ENCODE peak calls at places on chromosomes 12 and 14, in five cellular contexts. One of them, this sample, is unnamed.
A peak's percentile ranks its signal among the peaks of the same experiment; 100 is the strongest.

GRCh38 chr14:103716091-103716801 is 636 bp downstream of the ZFYVE21 start:
- DNase-seq in fibroblast of lung: no peak
- DNase-seq in HCT116: no peak
- DNase-seq in transverse colon: peak; percentile 60
- DNase-seq in heart left ventricle: peak; percentile 50
- DNase-seq in this sample: no peak

GRCh38 chr14:88499225-88499624 is 55.6 kb downstream of the PTPN21 start:
- DNase-seq in HCT116: no peak
- DNase-seq in heart left ventricle: no peak
- DNase-seq in transverse colon: no peak
- DNase-seq in fibroblast of lung: no peak
- DNase-seq in this sample: no peak

GRCh38 chr14:76884853-76885276 is 58.7 kb downstream of the LRRC74A start:
- DNase-seq in fibroblast of lung: no peak
- DNase-seq in transverse colon: no peak
- DNase-seq in heart left ventricle: peak; percentile 74
- DNase-seq in HCT116: no peak
- DNase-seq in this sample: no peak

GRCh38 chr14:100341301-100342031 is 18.3 kb downstream of the SLC25A47 start:
- DNase-seq in transverse colon: no peak
- DNase-seq in fibroblast of lung: peak; percentile 78
- DNase-seq in heart left ventricle: peak; percentile 48
- DNase-seq in HCT116: no peak
- DNase-seq in this sample: peak; percentile 22

GRCh38 chr14:104555621-104556255 is 23.8 kb upstream of the C14orf180 start:
- DNase-seq in fibroblast of lung: no peak
- DNase-seq in transverse colon: no peak
- DNase-seq in heart left ventricle: peak; percentile 10
- DNase-seq in HCT116: no peak
- DNase-seq in this sample: no peak

GRCh38 chr14:22807432-22808087 is 7.7 kb downstream of the SLC7A7 start:
- DNase-seq in heart left ventricle: no peak
- DNase-seq in transverse colon: no peak
- DNase-seq in HCT116: no peak
- DNase-seq in fibroblast of lung: no peak
- DNase-seq in this sample: no peak

GRCh38 chr12:1306096-1306495 is 288.3 kb downstream of the FBXL14 start:
- DNase-seq in heart left ventricle: no peak
- DNase-seq in fibroblast of lung: no peak
- DNase-seq in HCT116: no peak
- DNase-seq in transverse colon: no peak
- DNase-seq in this sample: peak; percentile 24

GRCh38 chr14:95409472-95410307 is 90.0 kb upstream of the CLMN start:
- DNase-seq in HCT116: no peak
- DNase-seq in transverse colon: no peak
- DNase-seq in heart left ventricle: no peak
- DNase-seq in fibroblast of lung: no peak
- DNase-seq in this sample: no peak

GRCh38 chr14:102408729-102409128 is 46.0 kb downstream of the TECPR2 start:
- DNase-seq in heart left ventricle: no peak
- DNase-seq in HCT116: no peak
- DNase-seq in transverse colon: no peak
- DNase-seq in fibroblast of lung: no peak
- DNase-seq in this sample: no peak

GRCh38 chr14:55272922-55273321 is 1.7 kb downstream of the FBXO34 start:
- DNase-seq in fibroblast of lung: no peak
- DNase-seq in heart left ventricle: no peak
- DNase-seq in transverse colon: no peak
- DNase-seq in HCT116: no peak
- DNase-seq in this sample: no peak

GRCh38 chr12:2677142-2677880 is 117.5 kb upstream of the FKBP4 start:
- DNase-seq in heart left ventricle: no peak
- DNase-seq in transverse colon: no peak
- DNase-seq in HCT116: no peak
- DNase-seq in fibroblast of lung: no peak
- DNase-seq in this sample: no peak

GRCh38 chr14:44778562-44778961 is 183.2 kb downstream of the KLHL28 start:
- DNase-seq in transverse colon: no peak
- DNase-seq in fibroblast of lung: peak; percentile 87
- DNase-seq in heart left ventricle: no peak
- DNase-seq in HCT116: no peak
- DNase-seq in this sample: no peak

GRCh38 chr12:123022205-123022604 is 41.7 kb downstream of the ARL6IP4 start:
- DNase-seq in HCT116: no peak
- DNase-seq in fibroblast of lung: no peak
- DNase-seq in transverse colon: no peak
- DNase-seq in heart left ventricle: no peak
- DNase-seq in this sample: no peak

GRCh38 chr12:116759783-116760581 is 21.9 kb downstream of the RNFT2 start:
- DNase-seq in transverse colon: peak; percentile 20
- DNase-seq in fibroblast of lung: no peak
- DNase-seq in HCT116: peak; percentile 53
- DNase-seq in heart left ventricle: peak; percentile 20
- DNase-seq in this sample: no peak

GRCh38 chr14:32808574-32809098 is 130.0 kb upstream of the NPAS3 start:
- DNase-seq in fibroblast of lung: peak; percentile 69
- DNase-seq in heart left ventricle: no peak
- DNase-seq in transverse colon: no peak
- DNase-seq in HCT116: no peak
- DNase-seq in this sample: no peak

GRCh38 chr12:646303-647038 is 16.8 kb downstream of the NINJ2 start:
- DNase-seq in heart left ventricle: peak; percentile 71
- DNase-seq in HCT116: no peak
- DNase-seq in fibroblast of lung: no peak
- DNase-seq in transverse colon: no peak
- DNase-seq in this sample: no peak

GRCh38 chr12:83802011-83802410 is 1110.6 kb downstream of the SLC6A15 start:
- DNase-seq in transverse colon: no peak
- DNase-seq in heart left ventricle: no peak
- DNase-seq in HCT116: no peak
- DNase-seq in fibroblast of lung: no peak
- DNase-seq in this sample: no peak

GRCh38 chr12:84996759-84997158 is 39.3 kb downstream of the TSPAN19 start:
- DNase-seq in heart left ventricle: no peak
- DNase-seq in fibroblast of lung: no peak
- DNase-seq in transverse colon: no peak
- DNase-seq in HCT116: no peak
- DNase-seq in this sample: no peak

GRCh38 chr12:102631274-102631673 is 150.9 kb upstream of the IGF1 start:
- DNase-seq in HCT116: no peak
- DNase-seq in heart left ventricle: no peak
- DNase-seq in fibroblast of lung: peak; percentile 84
- DNase-seq in transverse colon: no peak
- DNase-seq in this sample: no peak

GRCh38 chr12:4279120-4279690 is 5.6 kb downstream of the CCND2 start:
- DNase-seq in fibroblast of lung: no peak
- DNase-seq in HCT116: no peak
- DNase-seq in transverse colon: peak; percentile 66
- DNase-seq in heart left ventricle: no peak
- DNase-seq in this sample: no peak

DNA sequence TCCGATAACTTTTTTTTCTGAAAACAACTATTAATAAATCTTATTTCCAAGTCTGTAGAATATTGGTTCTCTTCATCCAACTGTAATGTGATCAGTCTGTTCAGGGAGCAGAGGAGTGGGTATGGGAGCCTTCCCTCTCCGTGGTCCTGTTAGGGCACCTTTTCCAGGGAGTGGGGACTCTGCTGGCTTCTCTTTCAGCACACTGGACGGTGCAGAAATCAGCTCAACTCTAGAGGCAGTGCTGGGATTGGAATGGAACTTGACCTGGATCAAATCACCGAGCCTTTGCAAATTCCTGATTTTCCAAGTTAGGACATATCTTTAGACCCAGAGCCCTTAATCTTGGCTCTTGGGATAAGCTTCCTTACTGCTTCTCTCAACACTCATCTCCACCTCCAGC is 630.4 kb downstream of the DIO2 start:
- DNase-seq in heart left ventricle: no peak
- DNase-seq in fibroblast of lung: no peak
- DNase-seq in transverse colon: no peak
- DNase-seq in HCT116: no peak
- DNase-seq in this sample: no peak
- H3K4me1 ChIP-seq in heart left ventricle: no peaks in the 10 kb centered on the region
- H3K4me1 ChIP-seq in fibroblast of lung: peaks cover 14% of the 10 kb centered on the region
- H3K4me1 ChIP-seq in transverse colon: no peaks in the 10 kb centered on the region
- H3K4me1 ChIP-seq in HCT116: no peaks in the 10 kb centered on the region
- H3K4me1 ChIP-seq in this sample: no peaks in the 10 kb centered on the region

DNA sequence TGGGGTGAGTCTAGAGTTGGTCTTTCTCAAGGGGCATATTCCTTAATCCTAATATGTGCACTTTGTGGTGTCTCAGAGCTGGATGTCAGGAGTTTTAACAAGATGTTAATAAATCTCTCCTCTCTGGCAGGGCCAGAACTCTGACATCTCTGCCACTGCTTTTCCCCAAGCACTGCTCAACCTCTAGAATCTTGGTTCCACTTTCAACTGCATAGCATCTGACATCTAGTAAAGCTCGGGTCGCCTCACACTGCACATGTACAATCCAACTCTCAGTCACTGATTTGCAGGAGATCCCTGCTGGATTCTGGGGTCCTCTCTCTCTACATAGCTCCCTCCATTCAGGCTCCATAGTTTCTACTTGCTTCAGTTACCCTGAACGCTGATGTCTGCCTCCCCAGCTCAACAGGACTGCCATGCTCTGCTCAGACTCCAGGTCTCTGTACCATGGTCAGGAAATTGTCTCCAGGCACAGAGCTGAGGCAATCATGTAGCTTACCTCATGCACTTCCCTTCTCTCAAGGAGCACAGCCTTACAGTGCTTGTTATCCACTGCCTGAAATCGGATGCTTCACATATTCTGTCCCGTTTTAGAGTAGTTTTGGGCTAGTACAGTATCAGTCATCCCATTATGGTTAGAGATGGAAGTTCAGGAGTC is 1.6 kb downstream of the PTCSC3 start:
- DNase-seq in HCT116: no peak
- DNase-seq in fibroblast of lung: no peak
- DNase-seq in transverse colon: no peak
- DNase-seq in heart left ventricle: no peak
- DNase-seq in this sample: no peak
- H3K9me3 ChIP-seq in HCT116: no peaks in the 10 kb centered on the region
- H3K9me3 ChIP-seq in fibroblast of lung: no peaks in the 10 kb centered on the region
- H3K9me3 ChIP-seq in transverse colon: no peaks in the 10 kb centered on the region
- H3K9me3 ChIP-seq in heart left ventricle: no peaks in the 10 kb centered on the region
- H3K9me3 ChIP-seq in this sample: no peaks in the 10 kb centered on the region

DNA sequence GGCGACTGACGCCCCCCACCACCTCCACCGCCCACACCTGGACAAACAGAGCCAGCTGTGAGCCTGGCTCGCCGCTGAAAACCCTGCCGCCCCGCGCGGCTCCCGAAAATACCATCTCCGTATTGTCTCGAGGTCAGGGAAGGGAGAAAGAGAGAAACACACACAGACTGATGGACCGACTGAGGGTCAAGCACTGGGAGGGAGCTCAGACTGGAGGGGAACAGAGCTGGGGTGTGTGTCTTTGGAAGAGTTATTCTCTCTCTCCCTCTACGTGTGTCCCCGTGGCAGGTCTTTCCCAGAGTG is 4.1 kb upstream of the SIX1 start:
- DNase-seq in fibroblast of lung: no peak
- DNase-seq in heart left ventricle: no peak
- DNase-seq in HCT116: no peak
- DNase-seq in transverse colon: no peak
- DNase-seq in this sample: no peak
- H3K4me1 ChIP-seq in fibroblast of lung: peaks cover 8% of the 10 kb centered on the region
- H3K4me1 ChIP-seq in heart left ventricle: peaks cover 45% of the 10 kb centered on the region
- H3K4me1 ChIP-seq in HCT116: no peaks in the 10 kb centered on the region
- H3K4me1 ChIP-seq in transverse colon: peaks cover 49% of the 10 kb centered on the region
- H3K4me1 ChIP-seq in this sample: peaks cover 19% of the 10 kb centered on the region

GRCh38 chr14:98207466-98207865 is 1064.5 kb downstream of the BCL11B start:
- DNase-seq in transverse colon: no peak
- DNase-seq in fibroblast of lung: no peak
- DNase-seq in heart left ventricle: no peak
- DNase-seq in HCT116: no peak
- DNase-seq in this sample: no peak
- H3K9me3 ChIP-seq in transverse colon: no peaks in the 10 kb centered on the region
- H3K9me3 ChIP-seq in fibroblast of lung: no peaks in the 10 kb centered on the region
- H3K9me3 ChIP-seq in heart left ventricle: no peaks in the 10 kb centered on the region
- H3K9me3 ChIP-seq in HCT116: no peaks in the 10 kb centered on the region
- H3K9me3 ChIP-seq in this sample: no peaks in the 10 kb centered on the region

GRCh38 chr14:78399316-78399889 is 229.2 kb downstream of the NRXN3 start:
- DNase-seq in HCT116: no peak
- DNase-seq in fibroblast of lung: peak; percentile 11
- DNase-seq in heart left ventricle: no peak
- DNase-seq in transverse colon: no peak
- DNase-seq in this sample: peak; percentile 24
- H3K4me1 ChIP-seq in HCT116: no peaks in the 10 kb centered on the region
- H3K4me1 ChIP-seq in fibroblast of lung: no peaks in the 10 kb centered on the region
- H3K4me1 ChIP-seq in heart left ventricle: peaks cover 3% of the 10 kb centered on the region
- H3K4me1 ChIP-seq in transverse colon: no peaks in the 10 kb centered on the region
- H3K4me1 ChIP-seq in this sample: no peaks in the 10 kb centered on the region

GRCh38 chr14:40252817-40253447 is 820.7 kb upstream of the FBXO33 start:
- DNase-seq in HCT116: peak; percentile 7
- DNase-seq in transverse colon: no peak
- DNase-seq in fibroblast of lung: no peak
- DNase-seq in heart left ventricle: no peak
- DNase-seq in this sample: peak; percentile 19
- H3K9me3 ChIP-seq in HCT116: no peaks in the 10 kb centered on the region
- H3K9me3 ChIP-seq in transverse colon: no peaks in the 10 kb centered on the region
- H3K9me3 ChIP-seq in fibroblast of lung: no peaks in the 10 kb centered on the region
- H3K9me3 ChIP-seq in heart left ventricle: no peaks in the 10 kb centered on the region
- H3K9me3 ChIP-seq in this sample: peaks cover 6% of the 10 kb centered on the region

GRCh38 chr14:37591941-37592287 is 3.1 kb downstream of the FOXA1 start:
- DNase-seq in HCT116: no peak
- DNase-seq in fibroblast of lung: no peak
- DNase-seq in heart left ventricle: no peak
- DNase-seq in transverse colon: peak; percentile 36
- DNase-seq in this sample: no peak
- H3K4me1 ChIP-seq in HCT116: peaks cover 5% of the 10 kb centered on the region
- H3K4me1 ChIP-seq in fibroblast of lung: no peaks in the 10 kb centered on the region
- H3K4me1 ChIP-seq in heart left ventricle: peaks cover 19% of the 10 kb centered on the region
- H3K4me1 ChIP-seq in transverse colon: peaks cover 24% of the 10 kb centered on the region
- H3K4me1 ChIP-seq in this sample: no peaks in the 10 kb centered on the region

DNA sequence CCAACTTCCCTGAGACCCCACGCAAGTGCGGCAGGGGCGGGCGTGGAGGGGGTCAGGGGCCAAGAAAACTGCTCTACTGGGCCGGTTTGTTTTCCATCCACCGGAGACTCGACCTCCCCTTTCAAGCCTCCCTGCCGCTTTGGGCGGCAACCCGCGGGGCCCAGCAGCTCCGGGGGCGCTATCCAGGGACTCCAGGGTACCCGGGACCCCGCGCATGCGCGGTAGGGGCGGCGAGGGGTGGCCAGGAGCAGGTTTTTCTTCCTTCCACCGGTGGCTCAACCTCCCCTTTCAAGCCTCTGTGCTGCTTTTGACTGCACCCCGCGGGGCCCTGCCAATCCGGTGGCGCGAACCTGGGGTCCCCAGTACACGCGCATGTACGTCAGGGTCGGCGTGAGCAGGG is 323.5 kb downstream of the ALG10 start:
- DNase-seq in heart left ventricle: no peak
- DNase-seq in transverse colon: no peak
- DNase-seq in HCT116: no peak
- DNase-seq in fibroblast of lung: no peak
- DNase-seq in this sample: no peak
- H3K9me3 ChIP-seq in heart left ventricle: no peaks in the 10 kb centered on the region
- H3K9me3 ChIP-seq in transverse colon: peaks cover 52% of the 10 kb centered on the region
- H3K9me3 ChIP-seq in HCT116: no peaks in the 10 kb centered on the region
- H3K9me3 ChIP-seq in fibroblast of lung: no peaks in the 10 kb centered on the region
- H3K9me3 ChIP-seq in this sample: no peaks in the 10 kb centered on the region

This sample was measured in OCI-LY7.